ENCODE peak calls at places on chromosomes 7 and 10, in eight cellular contexts. One of them, this sample, is unnamed.
A peak's percentile ranks its signal among the peaks of the same experiment; 100 is the strongest.

GRCh38 chr10:87538092-87538795 is 33.6 kb downstream of the MINPP1 start:
- DNase-seq in DND-41: no peak
- DNase-seq in A549: no peak
- DNase-seq in caudate nucleus: no peak
- DNase-seq in astrocyte: peak; percentile 18
- DNase-seq in AG04450: no peak
- DNase-seq in keratinocyte: no peak
- DNase-seq in IMR-90: no peak
- DNase-seq in this sample: no peak

GRCh38 chr10:96255569-96256335 is 15.6 kb downstream of the BLNK start:
- DNase-seq in AG04450: no peak
- DNase-seq in IMR-90: no peak
- DNase-seq in A549: no peak
- DNase-seq in keratinocyte: no peak
- DNase-seq in astrocyte: no peak
- DNase-seq in DND-41: no peak
- DNase-seq in caudate nucleus: no peak
- DNase-seq in this sample: no peak

GRCh38 chr7:47663841-47664240 is 81.9 kb upstream of the TNS3 start:
- DNase-seq in astrocyte: no peak
- DNase-seq in keratinocyte: no peak
- DNase-seq in IMR-90: no peak
- DNase-seq in DND-41: no peak
- DNase-seq in caudate nucleus: no peak
- DNase-seq in A549: no peak
- DNase-seq in AG04450: no peak
- DNase-seq in this sample: no peak

GRCh38 chr7:70506463-70506862 is 625.5 kb upstream of the GALNT17 start:
- DNase-seq in DND-41: no peak
- DNase-seq in IMR-90: no peak
- DNase-seq in keratinocyte: no peak
- DNase-seq in AG04450: no peak
- DNase-seq in caudate nucleus: no peak
- DNase-seq in astrocyte: no peak
- DNase-seq in A549: no peak
- DNase-seq in this sample: no peak

GRCh38 chr7:5682889-5683670 is 98.4 kb downstream of the RNF216 start:
- DNase-seq in DND-41: peak; percentile 13
- DNase-seq in IMR-90: no peak
- DNase-seq in astrocyte: no peak
- DNase-seq in AG04450: no peak
- DNase-seq in A549: no peak
- DNase-seq in caudate nucleus: no peak
- DNase-seq in keratinocyte: no peak
- DNase-seq in this sample: no peak

GRCh38 chr7:4861673-4862072 is at the start of gene PAPOLB:
- DNase-seq in AG04450: no peak
- DNase-seq in caudate nucleus: no peak
- DNase-seq in DND-41: no peak
- DNase-seq in A549: no peak
- DNase-seq in keratinocyte: no peak
- DNase-seq in IMR-90: no peak
- DNase-seq in astrocyte: no peak
- DNase-seq in this sample: no peak

GRCh38 chr7:81688622-81689411 is 81.0 kb downstream of the HGF start:
- DNase-seq in IMR-90: no peak
- DNase-seq in A549: no peak
- DNase-seq in astrocyte: no peak
- DNase-seq in caudate nucleus: no peak
- DNase-seq in AG04450: no peak
- DNase-seq in keratinocyte: no peak
- DNase-seq in DND-41: no peak
- DNase-seq in this sample: no peak

GRCh38 chr7:148058753-148059152 is 531.8 kb upstream of the C7orf33 start:
- DNase-seq in astrocyte: no peak
- DNase-seq in IMR-90: no peak
- DNase-seq in AG04450: no peak
- DNase-seq in DND-41: no peak
- DNase-seq in keratinocyte: no peak
- DNase-seq in A549: no peak
- DNase-seq in caudate nucleus: no peak
- DNase-seq in this sample: no peak

GRCh38 chr7:130961128-130961601 is 227.2 kb upstream of the KLF14 start:
- DNase-seq in DND-41: peak; percentile 89
- DNase-seq in A549: no peak
- DNase-seq in IMR-90: peak; percentile 77
- DNase-seq in AG04450: no peak
- DNase-seq in caudate nucleus: no peak
- DNase-seq in astrocyte: peak; percentile 93
- DNase-seq in keratinocyte: no peak
- DNase-seq in this sample: peak; percentile 97

GRCh38 chr10:50422259-50422658 is 170.9 kb upstream of the ASAH2 start:
- DNase-seq in astrocyte: no peak
- DNase-seq in DND-41: no peak
- DNase-seq in A549: no peak
- DNase-seq in keratinocyte: no peak
- DNase-seq in AG04450: no peak
- DNase-seq in IMR-90: peak; percentile 24
- DNase-seq in caudate nucleus: no peak
- DNase-seq in this sample: peak; percentile 45

GRCh38 chr7:90613088-90613498 is 17.0 kb downstream of the CDK14 start:
- DNase-seq in DND-41: no peak
- DNase-seq in A549: no peak
- DNase-seq in IMR-90: peak; percentile 43
- DNase-seq in AG04450: no peak
- DNase-seq in astrocyte: peak; percentile 61
- DNase-seq in keratinocyte: no peak
- DNase-seq in caudate nucleus: no peak
- DNase-seq in this sample: no peak

GRCh38 chr7:45697576-45698136 is 123.5 kb downstream of the ADCY1 start:
- DNase-seq in astrocyte: peak; percentile 36
- DNase-seq in keratinocyte: no peak
- DNase-seq in A549: no peak
- DNase-seq in AG04450: no peak
- DNase-seq in caudate nucleus: no peak
- DNase-seq in IMR-90: peak; percentile 57
- DNase-seq in DND-41: no peak
- DNase-seq in this sample: no peak

GRCh38 chr7:35036361-35037171 is 719 bp downstream of the DPY19L1 start:
- DNase-seq in DND-41: peak; percentile 26
- DNase-seq in astrocyte: peak; percentile 56
- DNase-seq in caudate nucleus: no peak
- DNase-seq in keratinocyte: no peak
- DNase-seq in IMR-90: peak; percentile 53
- DNase-seq in A549: peak; percentile 51
- DNase-seq in AG04450: no peak
- DNase-seq in this sample: peak; percentile 36

GRCh38 chr7:130893441-130893894 is 159.5 kb upstream of the KLF14 start:
- DNase-seq in A549: no peak
- DNase-seq in astrocyte: peak; percentile 79
- DNase-seq in IMR-90: peak; percentile 83
- DNase-seq in keratinocyte: no peak
- DNase-seq in caudate nucleus: no peak
- DNase-seq in DND-41: no peak
- DNase-seq in AG04450: no peak
- DNase-seq in this sample: no peak

GRCh38 chr7:47570649-47571050 is 11.3 kb downstream of the TNS3 start:
- DNase-seq in A549: no peak
- DNase-seq in AG04450: no peak
- DNase-seq in IMR-90: peak; percentile 84
- DNase-seq in keratinocyte: no peak
- DNase-seq in astrocyte: peak; percentile 89
- DNase-seq in DND-41: no peak
- DNase-seq in caudate nucleus: no peak
- DNase-seq in this sample: no peak

GRCh38 chr10:120456626-120457430 is at the start of gene PLPP4:
- DNase-seq in astrocyte: peak; percentile 41
- DNase-seq in IMR-90: no peak
- DNase-seq in DND-41: no peak
- DNase-seq in AG04450: no peak
- DNase-seq in caudate nucleus: no peak
- DNase-seq in A549: no peak
- DNase-seq in keratinocyte: no peak
- DNase-seq in this sample: peak; percentile 44

GRCh38 chr10:132207536-132208488 is 21.1 kb downstream of the DPYSL4 start:
- DNase-seq in astrocyte: no peak
- DNase-seq in caudate nucleus: no peak
- DNase-seq in A549: no peak
- DNase-seq in AG04450: no peak
- DNase-seq in DND-41: no peak
- DNase-seq in keratinocyte: no peak
- DNase-seq in IMR-90: no peak
- DNase-seq in this sample: no peak

GRCh38 chr7:5613607-5614006 is 167.9 kb downstream of the RNF216 start:
- DNase-seq in astrocyte: no peak
- DNase-seq in caudate nucleus: no peak
- DNase-seq in DND-41: no peak
- DNase-seq in IMR-90: no peak
- DNase-seq in AG04450: no peak
- DNase-seq in keratinocyte: no peak
- DNase-seq in A549: no peak
- DNase-seq in this sample: no peak

GRCh38 chr10:113331971-113332370 is 220.9 kb upstream of the HABP2 start:
- DNase-seq in A549: no peak
- DNase-seq in AG04450: no peak
- DNase-seq in IMR-90: no peak
- DNase-seq in caudate nucleus: no peak
- DNase-seq in DND-41: no peak
- DNase-seq in keratinocyte: no peak
- DNase-seq in astrocyte: no peak
- DNase-seq in this sample: no peak

DNA sequence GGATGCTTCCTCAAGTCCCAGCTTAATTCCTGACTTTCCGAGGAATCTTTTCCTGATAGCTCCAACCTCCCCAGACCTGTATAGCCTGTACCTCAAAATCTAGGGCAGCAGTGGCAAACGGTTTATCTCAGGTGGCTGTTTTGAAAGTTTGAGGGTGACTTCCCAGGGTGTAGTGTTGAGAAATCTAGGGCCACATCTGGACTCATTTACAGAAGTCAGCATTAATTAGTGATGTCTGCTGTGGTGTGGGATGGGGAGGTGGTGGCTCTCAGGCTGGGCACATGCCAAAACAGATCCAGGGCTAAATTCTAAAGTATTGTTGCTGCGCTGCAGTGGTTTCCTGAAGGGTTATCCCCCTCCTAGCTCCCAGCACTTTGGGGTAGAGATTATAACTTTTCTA is 38.0 kb downstream of the UNC5B start:
- DNase-seq in AG04450: no peak
- DNase-seq in astrocyte: no peak
- DNase-seq in keratinocyte: no peak
- DNase-seq in DND-41: no peak
- DNase-seq in IMR-90: no peak
- DNase-seq in caudate nucleus: no peak
- DNase-seq in A549: no peak
- DNase-seq in this sample: no peak
- H3K27ac ChIP-seq in AG04450: no peak overlapping the region
- H3K27ac ChIP-seq in astrocyte: no peak overlapping the region
- H3K27ac ChIP-seq in keratinocyte: no peak overlapping the region
- H3K27ac ChIP-seq in DND-41: no peak overlapping the region
- H3K27ac ChIP-seq in IMR-90: no peak overlapping the region
- H3K27ac ChIP-seq in caudate nucleus: no peak overlapping the region
- H3K27ac ChIP-seq in A549: no peak overlapping the region
- H3K27ac ChIP-seq in this sample: no peak overlapping the region

GRCh38 chr10:83104616-83105015 is 1034.7 kb upstream of the GHITM start:
- DNase-seq in astrocyte: no peak
- DNase-seq in keratinocyte: no peak
- DNase-seq in AG04450: no peak
- DNase-seq in caudate nucleus: no peak
- DNase-seq in A549: no peak
- DNase-seq in IMR-90: no peak
- DNase-seq in DND-41: no peak
- DNase-seq in this sample: no peak
- H3K27ac ChIP-seq in astrocyte: no peak overlapping the region
- H3K27ac ChIP-seq in keratinocyte: no peak overlapping the region
- H3K27ac ChIP-seq in AG04450: no peak overlapping the region
- H3K27ac ChIP-seq in caudate nucleus: no peak overlapping the region
- H3K27ac ChIP-seq in A549: no peak overlapping the region
- H3K27ac ChIP-seq in IMR-90: no peak overlapping the region
- H3K27ac ChIP-seq in DND-41: no peak overlapping the region
- H3K27ac ChIP-seq in this sample: no peak overlapping the region

GRCh38 chr7:26179422-26179821 is 21.1 kb downstream of the HNRNPA2B1 start:
- DNase-seq in keratinocyte: no peak
- DNase-seq in IMR-90: no peak
- DNase-seq in A549: no peak
- DNase-seq in DND-41: no peak
- DNase-seq in AG04450: no peak
- DNase-seq in astrocyte: no peak
- DNase-seq in caudate nucleus: no peak
- DNase-seq in this sample: no peak

GRCh38 chr7:26179826-26180497 is 20.6 kb downstream of the HNRNPA2B1 start:
- DNase-seq in astrocyte: no peak
- DNase-seq in AG04450: no peak
- DNase-seq in DND-41: no peak
- DNase-seq in A549: no peak
- DNase-seq in keratinocyte: no peak
- DNase-seq in IMR-90: no peak
- DNase-seq in caudate nucleus: no peak
- DNase-seq in this sample: no peak

GRCh38 chr7:26182283-26182682 is 18.3 kb downstream of the HNRNPA2B1 start:
- DNase-seq in IMR-90: no peak
- DNase-seq in astrocyte: no peak
- DNase-seq in caudate nucleus: no peak
- DNase-seq in A549: no peak
- DNase-seq in AG04450: no peak
- DNase-seq in keratinocyte: no peak
- DNase-seq in DND-41: no peak
- DNase-seq in this sample: no peak

GRCh38 chr7:26181474-26182227 is 18.9 kb downstream of the HNRNPA2B1 start:
- DNase-seq in keratinocyte: no peak
- DNase-seq in AG04450: no peak
- DNase-seq in A549: no peak
- DNase-seq in caudate nucleus: no peak
- DNase-seq in DND-41: no peak
- DNase-seq in IMR-90: no peak
- DNase-seq in astrocyte: no peak
- DNase-seq in this sample: no peak

DNA sequence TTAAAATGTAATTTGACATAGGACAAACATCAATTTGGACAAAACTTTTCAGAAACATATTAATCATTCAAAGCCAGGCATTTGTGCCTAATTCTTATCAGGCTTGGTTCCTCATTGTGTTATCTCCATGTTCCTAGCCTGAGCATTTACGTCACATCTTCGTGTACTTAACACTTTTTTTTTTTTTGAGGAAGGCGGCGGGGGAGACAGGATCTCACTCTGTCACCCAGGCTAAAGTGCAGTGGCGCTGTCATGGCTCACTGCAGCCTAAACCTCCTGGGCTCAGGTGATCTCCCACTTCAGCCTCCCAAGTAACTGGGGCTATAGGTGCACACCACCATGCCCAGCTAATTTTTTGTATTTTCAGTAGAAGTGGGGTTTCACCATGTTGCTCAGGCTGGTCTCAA is 19.8 kb downstream of the HNRNPA2B1 start:
- DNase-seq in IMR-90: no peak
- DNase-seq in DND-41: no peak
- DNase-seq in keratinocyte: no peak
- DNase-seq in caudate nucleus: no peak
- DNase-seq in astrocyte: no peak
- DNase-seq in A549: no peak
- DNase-seq in AG04450: no peak
- DNase-seq in this sample: no peak
- H3K27ac ChIP-seq in IMR-90: no peak overlapping the region
- H3K27ac ChIP-seq in DND-41: no peak overlapping the region
- H3K27ac ChIP-seq in keratinocyte: no peak overlapping the region
- H3K27ac ChIP-seq in caudate nucleus: no peak overlapping the region
- H3K27ac ChIP-seq in astrocyte: no peak overlapping the region
- H3K27ac ChIP-seq in A549: no peak overlapping the region
- H3K27ac ChIP-seq in AG04450: no peak overlapping the region
- H3K27ac ChIP-seq in this sample: no peak overlapping the region

GRCh38 chr7:75619636-75620035 is 119.1 kb downstream of the HIP1 start:
- DNase-seq in A549: no peak
- DNase-seq in IMR-90: no peak
- DNase-seq in AG04450: no peak
- DNase-seq in keratinocyte: no peak
- DNase-seq in DND-41: no peak
- DNase-seq in astrocyte: no peak
- DNase-seq in caudate nucleus: no peak
- DNase-seq in this sample: no peak
- H3K27ac ChIP-seq in A549: no peak overlapping the region
- H3K27ac ChIP-seq in IMR-90: no peak overlapping the region
- H3K27ac ChIP-seq in AG04450: no peak overlapping the region
- H3K27ac ChIP-seq in keratinocyte: no peak overlapping the region
- H3K27ac ChIP-seq in DND-41: no peak overlapping the region
- H3K27ac ChIP-seq in astrocyte: no peak overlapping the region
- H3K27ac ChIP-seq in caudate nucleus: no peak overlapping the region
- H3K27ac ChIP-seq in this sample: no peak overlapping the region

This sample was measured in MM.1S.